ENCODE peak calls at places on chromosomes 3 and 15, in four cellular contexts. P is bronchial epithelial cell, W is iris pigment epithelial cell, A is epithelial cell of esophagus. G is an unnamed sample.
A peak's percentile ranks its signal among the peaks of the same experiment; 100 is the strongest.

GRCh38 chr3:25664066-25664809 is 469 bp downstream of the TOP2B start:
- DNase-seq in W (peak; percentile 52), P (no peak), A (peak; percentile 59), G (peak; percentile 51)

GRCh38 chr3:124939661-124940060 is 5.1 kb upstream of the MUC13 start:
- DNase-seq in A (peak; percentile 57), P (peak; percentile 54), W (no peak), G (no peak)

GRCh38 chr3:151016421-151016820 is 43.9 kb upstream of the CLRN1 start:
- DNase-seq in W (peak; percentile 25), A (peak; percentile 60), P (peak; percentile 68), G (no peak)

GRCh38 chr15:50162988-50163718 is 18.8 kb upstream of the SLC27A2 start:
- DNase-seq in P (peak; percentile 70), W (peak; percentile 52), A (peak; percentile 55), G (no peak)

GRCh38 chr15:35186346-35186745 is 101.3 kb upstream of the NANOGP8 start:
- DNase-seq in W (no peak), A (no peak), P (no peak), G (no peak)

GRCh38 chr3:191282262-191283215 is 46.7 kb upstream of the CCDC50 start:
- DNase-seq in W (peak; percentile 3), A (no peak), P (no peak), G (no peak)

GRCh38 chr3:178719036-178719635 is 182.9 kb downstream of the KCNMB2 start:
- DNase-seq in A (peak; percentile 63), P (peak; percentile 35), W (no peak), G (no peak)

GRCh38 chr3:11764931-11765363 is 81.7 kb downstream of the TAMM41 start:
- DNase-seq in P (peak; percentile 92), A (peak; percentile 91), W (peak; percentile 84), G (no peak)

GRCh38 chr3:55511895-55512585 is 24.9 kb upstream of the WNT5A start:
- DNase-seq in A (no peak), P (peak; percentile 58), W (peak; percentile 79), G (no peak)

GRCh38 chr15:42490246-42490742 is 647 bp downstream of the ZNF106 start:
- DNase-seq in P (peak; percentile 17), A (peak; percentile 7), W (no peak), G (no peak)

GRCh38 chr3:17035033-17035432 is 150.3 kb downstream of the PLCL2 start:
- DNase-seq in A (no peak), P (no peak), W (no peak), G (no peak)

GRCh38 chr3:126938520-126939346 is 44.2 kb upstream of the PLXNA1 start:
- DNase-seq in P (no peak), A (no peak), W (no peak), G (peak; percentile 44)

GRCh38 chr15:76064375-76064774 is 4.6 kb downstream of the TMEM266 start:
- DNase-seq in A (no peak), W (no peak), P (no peak), G (no peak)

GRCh38 chr15:95440712-95441111 is 889.8 kb upstream of the NR2F2 start:
- DNase-seq in A (no peak), W (no peak), P (no peak), G (no peak)

GRCh38 chr3:72413228-72413627 is 435.0 kb downstream of the SHQ1 start:
- DNase-seq in W (peak; percentile 68), P (peak; percentile 57), A (peak; percentile 50), G (no peak)

G was measured in SK-N-DZ.